ENCODE peak calls at places on chromosomes 16 and 17, in seven cellular contexts. K is NCI-H774, U is substantia nigra, G is cardiac muscle cell, N is endothelial cell, E is fibroblast of pulmonary artery, Z is GM10248. I is an unnamed sample.

GRCh38 chr17:19304209-19304608 is 58.3 kb downstream of the B9D1 start:
- DNase-seq in G (no peak), Z (no peak), N (peak), E (peak), U (peak), K (no peak), I (no peak)

GRCh38 chr16:71421911-71422310 is 19.9 kb downstream of the TLE7 start:
- DNase-seq in E (no peak), G (peak), Z (peak), N (peak), U (no peak), K (no peak), I (peak)

GRCh38 chr17:71631483-71631882 is 489.3 kb upstream of the SOX9 start:
- DNase-seq in U (no peak), E (peak), Z (no peak), K (no peak), N (no peak), G (no peak), I (no peak)

GRCh38 chr16:4787627-4788482 is at the start of gene SEPTIN12:
- DNase-seq in N (no peak), U (no peak), G (peak), Z (no peak), E (no peak), K (no peak), I (no peak)

GRCh38 chr17:76447931-76448652 is 4.9 kb downstream of the UBE2O start:
- DNase-seq in Z (no peak), E (no peak), K (no peak), G (peak), N (no peak), U (no peak), I (no peak)

GRCh38 chr17:72119963-72120877 is 600 bp upstream of the SOX9 start:
- DNase-seq in Z (peak), N (peak), U (peak), G (peak), E (peak), K (peak), I (peak)

GRCh38 chr17:45700171-45701090 is 83.7 kb upstream of the CRHR1 start:
- DNase-seq in E (no peak), G (no peak), U (no peak), N (no peak), Z (no peak), K (peak), I (no peak)

GRCh38 chr17:15917439-15918027 is 27.4 kb upstream of the ADORA2B start:
- DNase-seq in U (no peak), K (no peak), Z (no peak), G (no peak), E (no peak), N (no peak), I (no peak)

GRCh38 chr16:84754353-84754856 is 54.6 kb downstream of the USP10 start:
- DNase-seq in N (peak), G (peak), Z (peak), K (peak), E (peak), U (peak), I (peak)

GRCh38 chr17:43368740-43369506 is 29.9 kb upstream of the ARL4D start:
- DNase-seq in Z (peak), K (peak), E (peak), N (peak), G (peak), U (peak), I (peak)

GRCh38 chr16:54346046-54346445 is 59.5 kb upstream of the IRX3 start:
- DNase-seq in K (no peak), Z (no peak), U (no peak), E (peak), G (no peak), N (no peak), I (no peak)

GRCh38 chr17:40104570-40105471 is 4.4 kb upstream of the NR1D1 start:
- DNase-seq in Z (no peak), K (no peak), G (no peak), N (no peak), E (no peak), U (no peak), I (no peak)

GRCh38 chr17:8436169-8436932 is 667 bp downstream of the NDEL1 start:
- DNase-seq in Z (peak), K (no peak), E (peak), G (peak), U (peak), N (peak), I (peak)

GRCh38 chr16:88662843-88663606 is at the start of gene MVD:
- DNase-seq in E (peak), K (peak), Z (peak), G (peak), N (peak), U (peak), I (peak)

GRCh38 chr16:79001156-79001997 is 599.2 kb downstream of the MAF start:
- DNase-seq in N (no peak), U (no peak), E (no peak), G (peak), Z (no peak), K (no peak), I (no peak)

GRCh38 chr17:63511331-63511730 is 11.8 kb upstream of the KCNH6 start:
- DNase-seq in U (no peak), Z (no peak), N (no peak), E (no peak), K (no peak), G (no peak), I (no peak)

GRCh38 chr17:63932721-63933120 is 590 bp upstream of the CD79B start:
- DNase-seq in U (no peak), K (no peak), Z (no peak), E (no peak), N (no peak), G (no peak), I (no peak)

GRCh38 chr16:78930561-78930960 is 670.0 kb downstream of the MAF start:
- DNase-seq in Z (no peak), N (no peak), U (no peak), K (no peak), G (no peak), E (no peak), I (no peak)

GRCh38 chr17:19958023-19958422 is 19.6 kb downstream of the AKAP10 start:
- DNase-seq in E (peak), U (no peak), Z (no peak), G (no peak), K (no peak), N (peak), I (no peak)

GRCh38 chr17:48453447-48453846 is 23.4 kb upstream of the SKAP1 start:
- DNase-seq in N (no peak), U (no peak), Z (no peak), E (no peak), K (no peak), G (no peak), I (no peak)

GRCh38 chr17:8152981-8153549 is 861 bp upstream of the PER1 start:
- DNase-seq in G (no peak), Z (no peak), U (no peak), E (no peak), K (no peak), N (no peak), I (peak)

GRCh38 chr17:37813753-37814152 is 68.9 kb upstream of the HNF1B start:
- DNase-seq in Z (no peak), E (peak), U (no peak), N (no peak), G (no peak), K (no peak), I (no peak)